ENCODE peak calls at places on chromosomes 3 and 15, in nine cellular contexts. I is testis; K is IMR-90; E is cardiac muscle cell; P is heart left ventricle; W is upper lobe of right lung; Y is sigmoid colon; Z is CD4-positive, CD25-positive, alpha-beta regulatory T cell; G is uterus. J is an unnamed sample.

GRCh38 chr3:147385059-147386012 is 21.0 kb downstream of the ZIC4 start:
- DNase-seq in I (no peak), K (no peak), E (no peak), P (no peak), W (no peak), Y (no peak), Z (no peak), G (no peak), J (no peak)

GRCh38 chr3:114640126-114640525 is 346.3 kb downstream of the TIGIT start:
- DNase-seq in I (no peak), K (no peak), E (no peak), P (no peak), W (no peak), Y (no peak), Z (no peak), G (no peak), J (no peak)

GRCh38 chr3:194367992-194368841 is 1.3 kb downstream of the LRRC15 start:
- DNase-seq in I (no peak), K (peak; percentile 60), E (no peak), P (no peak), W (no peak), Y (no peak), Z (no peak), G (no peak), J (no peak)

GRCh38 chr3:155153242-155154186 is 73.4 kb downstream of the MME start:
- DNase-seq in I (no peak), K (no peak), E (no peak), P (no peak), W (no peak), Y (no peak), Z (no peak), G (no peak), J (no peak)

GRCh38 chr3:14463330-14464216 is 61.2 kb downstream of the SLC6A6 start:
- DNase-seq in I (no peak), K (no peak), E (no peak), P (no peak), W (no peak), Y (no peak), Z (no peak), G (no peak), J (no peak)

GRCh38 chr15:90620379-90621134 is 90.8 kb downstream of the CRTC3 start:
- DNase-seq in I (no peak), K (no peak), E (no peak), P (no peak), W (no peak), Y (no peak), Z (no peak), G (no peak), J (no peak)

GRCh38 chr3:152391671-152392070 is 122.9 kb downstream of the MBNL1 start:
- DNase-seq in I (no peak), K (no peak), E (no peak), P (no peak), W (no peak), Y (no peak), Z (no peak), G (no peak), J (no peak)

GRCh38 chr3:72887378-72887722 is 496 bp upstream of the GXYLT2 start:
- DNase-seq in I (no peak), K (no peak), E (no peak), P (no peak), W (no peak), Y (no peak), Z (no peak), G (no peak), J (no peak)

GRCh38 chr3:197800379-197800778 is 9.3 kb downstream of the LRCH3 start:
- DNase-seq in I (no peak), K (peak; percentile 80), E (no peak), P (no peak), W (no peak), Y (no peak), Z (no peak), G (no peak), J (no peak)

GRCh38 chr15:74962219-74962618 is 5.6 kb upstream of the RPP25 start:
- DNase-seq in I (no peak), K (no peak), E (no peak), P (no peak), W (no peak), Y (no peak), Z (no peak), G (no peak), J (no peak)

GRCh38 chr15:27358751-27359434 is 387.9 kb downstream of the GABRG3 start:
- DNase-seq in I (peak; percentile 58), K (no peak), E (peak; percentile 61), P (peak; percentile 28), W (no peak), Y (no peak), Z (no peak), G (no peak), J (no peak)

GRCh38 chr15:98889930-98890695 is 117.5 kb downstream of the PGPEP1L start:
- DNase-seq in I (no peak), K (peak; percentile 95), E (no peak), P (no peak), W (no peak), Y (no peak), Z (no peak), G (no peak), J (no peak)

GRCh38 chr3:30693470-30694120 is 87.2 kb downstream of the TGFBR2 start:
- DNase-seq in I (peak; percentile 55), K (peak; percentile 77), E (peak; percentile 83), P (peak; percentile 39), W (no peak), Y (peak; percentile 72), Z (peak; percentile 11), G (no peak), J (no peak)

GRCh38 chr3:51687472-51688205 is 16.6 kb downstream of the TEX264 start:
- DNase-seq in I (no peak), K (peak; percentile 62), E (peak; percentile 24), P (peak; percentile 80), W (no peak), Y (no peak), Z (no peak), G (no peak), J (no peak)

GRCh38 chr3:51686056-51686455 is 15.0 kb downstream of the TEX264 start:
- DNase-seq in I (no peak), K (no peak), E (no peak), P (no peak), W (no peak), Y (no peak), Z (no peak), G (no peak), J (no peak)

GRCh38 chr3:51684971-51685751 is 14.1 kb downstream of the TEX264 start:
- DNase-seq in I (no peak), K (no peak), E (no peak), P (no peak), W (no peak), Y (no peak), Z (no peak), G (no peak), J (no peak)

GRCh38 chr3:51688206-51688600 is 17.2 kb downstream of the TEX264 start:
- DNase-seq in I (no peak), K (no peak), E (no peak), P (no peak), W (no peak), Y (no peak), Z (no peak), G (no peak), J (no peak)

DNA sequence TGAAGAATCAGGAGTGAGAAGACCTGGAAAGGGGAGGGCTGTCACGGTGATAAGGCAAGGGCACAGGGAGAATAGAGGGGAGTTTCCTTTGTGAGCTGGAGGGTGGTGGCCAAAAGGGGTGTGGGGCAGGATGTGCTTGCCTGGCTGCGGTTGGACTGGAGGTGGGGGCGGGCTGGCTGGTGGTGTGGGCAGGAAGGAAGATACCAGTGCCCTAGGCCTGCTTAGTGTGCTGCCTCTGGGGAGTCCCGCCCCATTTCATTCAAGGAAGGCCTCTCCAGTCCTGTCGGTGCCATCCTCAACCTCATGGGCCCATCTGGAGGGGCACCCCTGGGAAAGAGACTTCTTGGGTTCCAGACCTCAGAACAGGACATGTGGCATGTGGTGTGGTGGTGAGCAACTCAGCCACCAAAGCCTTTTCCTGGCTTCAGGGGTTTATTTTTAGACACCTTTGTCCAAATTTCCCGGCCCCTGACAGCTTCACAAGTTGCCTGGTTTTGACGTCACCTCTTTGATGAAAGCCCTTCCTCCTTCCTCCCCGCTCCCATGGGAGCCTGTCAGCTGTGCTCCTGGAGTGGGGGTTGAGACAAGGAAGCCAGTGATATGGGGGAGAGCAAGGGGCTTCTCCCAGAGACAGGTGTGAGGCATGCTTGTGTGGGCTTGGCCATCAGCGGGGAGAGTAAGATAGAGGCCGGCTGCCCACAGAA is 15.6 kb downstream of the TEX264 start:
- DNase-seq in I (peak; percentile 59), K (peak; percentile 8), E (peak; percentile 45), P (peak; percentile 72), W (peak; percentile 76), Y (no peak), Z (peak; percentile 73), G (no peak), J (no peak)
- H3K36me3 ChIP-seq in I (no peaks in the 10 kb centered on the region), K (peaks cover 28% of the 10 kb centered on the region), E (peaks cover 6% of the 10 kb centered on the region), P (peaks cover 48% of the 10 kb centered on the region), W (peaks cover 34% of the 10 kb centered on the region), Y (peaks cover 38% of the 10 kb centered on the region), Z (peaks cover 41% of the 10 kb centered on the region), G (no peaks in the 10 kb centered on the region), J (peaks cover 13% of the 10 kb centered on the region)

GRCh38 chr3:145134738-145135137 is 1026.2 kb downstream of the PLOD2 start:
- DNase-seq in I (no peak), K (no peak), E (no peak), P (no peak), W (no peak), Y (no peak), Z (no peak), G (no peak), J (no peak)
- H3K4me1 ChIP-seq in I (no peaks in the 10 kb centered on the region), K (no peaks in the 10 kb centered on the region), E (no peaks in the 10 kb centered on the region), P (no peaks in the 10 kb centered on the region), W (no peaks in the 10 kb centered on the region), Y (no peaks in the 10 kb centered on the region), Z (no peaks in the 10 kb centered on the region), G (no peaks in the 10 kb centered on the region), J (no peaks in the 10 kb centered on the region)

GRCh38 chr3:123198352-123198751 is 3.4 kb upstream of the SEC22A start:
- DNase-seq in I (no peak), K (no peak), E (no peak), P (no peak), W (no peak), Y (no peak), Z (no peak), G (no peak), J (no peak)
- H3K27ac ChIP-seq in I (no peak overlapping the region), K (no peak overlapping the region), E (no peak overlapping the region), P (no peak overlapping the region), W (no peak overlapping the region), Y (no peak overlapping the region), Z (no peak overlapping the region), G (no peak overlapping the region), J (no peak overlapping the region)

DNA sequence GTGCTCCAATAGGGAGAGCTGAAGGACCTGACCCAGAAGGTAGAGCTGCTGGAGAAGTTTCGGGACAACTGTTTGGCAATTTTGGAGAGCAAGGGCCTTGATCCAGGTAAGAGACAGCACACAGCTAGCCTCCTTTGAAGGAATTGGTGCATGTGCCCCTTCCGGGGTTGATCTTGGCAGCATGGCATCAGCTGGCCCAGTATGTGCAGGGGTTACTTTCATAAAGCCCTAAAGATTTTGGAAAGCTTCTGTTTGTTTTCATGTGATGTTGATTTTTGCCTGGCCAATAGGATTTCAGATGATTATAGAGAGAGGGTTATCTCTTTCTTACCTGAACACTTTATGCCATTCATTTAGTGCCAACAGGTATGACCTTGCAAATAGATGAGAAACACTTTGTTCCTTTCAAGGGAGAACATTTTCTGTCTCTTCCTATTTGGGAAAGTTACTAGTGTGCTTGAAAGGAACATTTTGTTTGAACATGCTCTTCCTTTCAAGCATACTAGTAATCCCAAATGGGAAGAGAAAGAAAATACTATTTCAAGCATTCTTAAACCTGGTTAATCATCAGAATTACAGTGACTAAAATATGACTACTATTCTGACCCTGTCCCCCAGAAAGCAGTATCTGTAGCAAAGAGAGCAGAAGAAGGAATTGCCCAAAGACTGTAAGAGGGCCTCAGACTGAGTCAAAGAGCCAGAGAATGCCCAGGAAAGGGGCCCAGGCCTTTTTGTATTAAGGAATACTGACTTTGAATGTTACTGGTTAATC is 7.5 kb downstream of the KNSTRN start:
- DNase-seq in I (no peak), K (no peak), E (no peak), P (no peak), W (no peak), Y (no peak), Z (no peak), G (no peak), J (no peak)
- H3K36me3 ChIP-seq in I (no peaks in the 10 kb centered on the region), K (peaks cover 30% of the 10 kb centered on the region), E (peaks cover 49% of the 10 kb centered on the region), P (peaks cover 64% of the 10 kb centered on the region), W (peaks cover 44% of the 10 kb centered on the region), Y (peaks cover 22% of the 10 kb centered on the region), Z (peaks cover 46% of the 10 kb centered on the region), G (no peaks in the 10 kb centered on the region), J (peaks cover 28% of the 10 kb centered on the region)

J was measured in right atrium auricular region.